ENCODE peak calls at places on chromosomes 11 and 22, in five cellular contexts. J, I, U, Q and Y are unnamed samples.

GRCh38 chr11:70604630-70605520 is 206.5 kb downstream of the CTTN start:
- DNase-seq in Q (no peak), U (no peak), I (no peak), J (no peak), Y (no peak)

GRCh38 chr22:32805586-32805881 is 4.0 kb downstream of the TIMP3 start:
- DNase-seq in U (no peak), J (no peak), I (no peak), Q (no peak), Y (no peak)

GRCh38 chr22:32327066-32327465 is 30.6 kb upstream of the RFPL3 start:
- DNase-seq in J (peak), Q (peak), I (no peak), U (no peak), Y (no peak)

GRCh38 chr11:42138454-42138853 is 679.0 kb upstream of the LRRC4C start:
- DNase-seq in I (no peak), J (no peak), U (no peak), Q (no peak), Y (no peak)

GRCh38 chr11:40288212-40288803 is 1171.1 kb downstream of the LRRC4C start:
- DNase-seq in U (no peak), Q (no peak), J (no peak), I (no peak), Y (no peak)

GRCh38 chr11:82747471-82747870 is 13.8 kb upstream of the FAM181B start:
- DNase-seq in I (no peak), J (no peak), U (no peak), Q (peak), Y (no peak)

GRCh38 chr22:30010789-30011405 is 69.4 kb upstream of the HORMAD2 start:
- DNase-seq in I (no peak), U (no peak), J (no peak), Q (no peak), Y (no peak)

GRCh38 chr11:111320728-111321568 is 22.6 kb downstream of the POU2AF3 start:
- DNase-seq in I (no peak), Q (no peak), U (no peak), J (no peak), Y (no peak)

GRCh38 chr11:60872952-60873524 is 5.7 kb downstream of the ZP1 start:
- DNase-seq in Q (no peak), U (no peak), J (no peak), I (no peak), Y (peak)

GRCh38 chr11:85823816-85824215 is 12.9 kb upstream of the SYTL2 start:
- DNase-seq in J (no peak), U (no peak), Q (no peak), I (no peak), Y (no peak)

GRCh38 chr11:118530683-118531596 is at the start of gene TMEM25:
- DNase-seq in I (peak), U (no peak), J (peak), Q (peak), Y (peak)

GRCh38 chr11:78202733-78203167 is 14.0 kb downstream of the USP35 start:
- DNase-seq in Q (no peak), U (no peak), J (no peak), I (peak), Y (no peak)

DNA sequence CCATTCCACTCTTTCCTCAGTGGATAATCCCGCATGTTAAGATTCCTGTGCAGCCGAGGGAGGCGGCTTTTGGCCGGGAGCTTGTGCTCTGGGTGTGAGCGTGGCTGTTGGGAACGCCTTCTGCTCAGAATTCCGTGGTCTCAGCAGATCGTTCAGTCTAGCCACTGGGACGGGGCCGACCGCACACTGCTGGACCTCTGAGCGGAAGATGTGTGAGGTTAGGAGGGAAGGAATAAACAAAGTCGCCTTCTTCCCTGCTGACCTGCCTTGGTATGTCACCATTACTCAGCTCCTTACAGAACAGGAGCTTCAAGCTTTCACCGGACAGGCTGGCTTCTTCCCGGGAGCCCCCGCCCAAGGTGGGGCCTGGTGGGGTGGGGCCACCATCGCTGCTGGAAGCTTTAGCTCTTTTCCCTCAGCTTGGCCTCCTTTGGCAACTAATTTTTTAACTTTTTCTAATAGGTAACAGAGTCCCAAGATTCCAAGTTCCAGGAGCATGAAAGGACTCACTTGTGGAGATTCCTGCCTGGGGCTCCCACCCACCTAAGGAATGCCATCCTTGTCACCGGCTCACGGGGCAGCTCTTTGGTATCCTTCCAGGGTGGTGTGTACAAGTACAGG is 22.5 kb upstream of the SEPTIN5 start:
- DNase-seq in U (no peak), Q (peak), J (peak), I (no peak), Y (peak)
- H3K4me3 ChIP-seq in U (no peak), Q (no peak), J (no peak), I (no peak), Y (no peak)

DNA sequence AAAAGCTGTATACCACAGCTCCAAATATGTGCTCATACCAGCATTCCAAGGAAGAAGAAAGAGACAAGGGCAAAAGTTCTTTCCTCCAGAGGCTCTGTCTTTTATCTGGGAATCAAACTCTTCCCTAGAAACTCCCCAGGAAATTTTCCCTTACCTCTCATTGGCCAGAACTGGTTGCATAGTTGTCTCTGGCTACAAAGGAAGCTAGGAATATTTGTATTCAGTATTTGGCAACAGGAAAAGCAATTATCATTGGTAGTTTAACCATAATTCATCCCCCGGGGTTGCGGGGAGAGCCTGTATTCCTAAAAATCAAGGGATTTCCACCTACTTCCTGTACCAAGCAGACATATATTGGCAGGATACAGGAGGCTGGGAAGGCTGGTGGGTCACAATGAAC is 10.5 kb upstream of the ZFTA start:
- DNase-seq in Q (no peak), J (peak), U (no peak), I (no peak), Y (no peak)
- TF ChIP-seq CTCF in Q (no peak), J (no peak), U (no peak), I (no peak), Y (no peak)

DNA sequence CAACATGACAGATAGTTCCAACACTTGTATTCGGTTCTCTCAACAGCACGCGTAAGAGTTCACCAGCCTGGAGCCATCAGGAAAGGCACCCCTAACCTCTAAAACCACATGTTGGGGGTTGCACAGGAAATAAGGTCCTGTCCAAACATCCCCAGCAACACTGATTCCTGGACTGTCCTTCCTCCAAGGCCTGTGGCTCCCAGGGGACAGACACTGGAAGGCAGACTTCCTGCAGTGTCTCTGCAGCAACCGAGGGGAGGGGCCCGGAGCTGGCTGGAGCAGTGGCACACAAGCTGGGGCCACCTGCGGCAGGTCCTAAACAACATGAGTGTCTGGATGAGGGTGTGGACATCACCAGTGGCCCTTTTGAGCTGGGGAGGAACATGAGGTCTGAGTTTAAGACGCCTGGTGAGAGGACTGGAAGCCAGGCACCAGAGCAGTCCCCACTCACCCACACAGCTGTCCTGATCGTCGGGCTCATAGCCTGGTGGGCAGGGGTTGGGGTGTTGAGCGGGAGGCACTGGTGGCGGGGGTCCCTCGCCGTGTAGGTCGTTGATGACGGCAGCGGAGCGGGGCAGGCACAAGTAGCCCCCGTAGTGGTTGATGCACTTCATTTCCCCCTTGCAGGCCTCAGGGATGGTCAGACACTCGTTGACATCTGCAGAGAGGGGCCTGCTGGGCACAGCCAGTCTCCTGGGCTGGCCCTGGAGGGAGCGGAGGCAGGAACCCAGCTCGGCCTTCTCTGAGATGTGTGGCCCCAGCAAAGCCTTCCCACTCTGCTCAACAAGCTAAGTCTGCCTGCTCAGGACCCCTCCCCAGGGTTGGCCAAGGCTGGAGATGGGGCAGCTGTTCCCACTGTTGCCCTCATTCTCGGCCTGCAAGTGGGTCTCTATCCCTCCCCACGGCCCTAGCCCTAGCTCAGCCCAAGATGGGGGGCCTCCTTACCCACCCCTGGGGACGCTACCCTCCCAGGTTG is 1.6 kb downstream of the EFEMP2 start:
- DNase-seq in J (no peak), I (peak), U (no peak), Q (no peak), Y (no peak)
- H3K4me3 ChIP-seq in J (no peak), I (no peak), U (no peak), Q (no peak), Y (peak)

GRCh38 chr11:129375731-129376657 is at the start of gene BARX2:
- DNase-seq in U (no peak), I (no peak), J (peak), Q (peak), Y (peak)
- TF ChIP-seq CTCF in U (no peak), I (no peak), J (peak), Q (peak), Y (peak)

DNA sequence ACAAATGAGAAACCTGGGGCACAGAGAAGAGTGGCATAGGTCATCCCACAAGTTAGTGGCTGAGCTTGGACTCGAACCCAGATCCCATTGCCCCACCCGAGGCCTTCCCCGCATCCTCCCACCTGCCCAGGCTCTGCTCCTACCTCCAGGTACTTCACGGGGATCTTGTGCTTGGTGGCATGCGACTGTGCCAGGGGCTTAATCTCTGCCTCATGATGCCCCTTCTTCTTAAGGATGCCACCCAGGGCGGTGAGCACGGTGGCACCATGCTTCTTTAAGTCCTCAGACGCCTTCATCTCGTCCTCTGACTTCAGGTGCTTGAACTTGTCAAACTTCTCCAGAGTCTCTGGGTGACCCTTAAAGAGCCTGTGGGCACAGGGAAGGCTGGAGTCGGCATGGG is 6.4 kb downstream of the MB start:
- DNase-seq in Q (no peak), J (no peak), I (no peak), U (no peak), Y (no peak)
- H3K4me3 ChIP-seq in Q (no peak), J (no peak), I (no peak), U (no peak), Y (no peak)

GRCh38 chr11:102810943-102811528 is 13.1 kb upstream of the MMP1 start:
- DNase-seq in I (no peak), Q (peak), U (no peak), J (peak), Y (peak)
- TF ChIP-seq CTCF in I (peak), Q (peak), U (no peak), J (peak), Y (peak)

GRCh38 chr11:62125881-62126280 is 2.1 kb downstream of the INCENP start:
- DNase-seq in I (peak), J (no peak), Q (peak), U (no peak), Y (no peak)
- H3K4me3 ChIP-seq in I (peak), J (no peak), Q (peak), U (no peak), Y (no peak)

DNA sequence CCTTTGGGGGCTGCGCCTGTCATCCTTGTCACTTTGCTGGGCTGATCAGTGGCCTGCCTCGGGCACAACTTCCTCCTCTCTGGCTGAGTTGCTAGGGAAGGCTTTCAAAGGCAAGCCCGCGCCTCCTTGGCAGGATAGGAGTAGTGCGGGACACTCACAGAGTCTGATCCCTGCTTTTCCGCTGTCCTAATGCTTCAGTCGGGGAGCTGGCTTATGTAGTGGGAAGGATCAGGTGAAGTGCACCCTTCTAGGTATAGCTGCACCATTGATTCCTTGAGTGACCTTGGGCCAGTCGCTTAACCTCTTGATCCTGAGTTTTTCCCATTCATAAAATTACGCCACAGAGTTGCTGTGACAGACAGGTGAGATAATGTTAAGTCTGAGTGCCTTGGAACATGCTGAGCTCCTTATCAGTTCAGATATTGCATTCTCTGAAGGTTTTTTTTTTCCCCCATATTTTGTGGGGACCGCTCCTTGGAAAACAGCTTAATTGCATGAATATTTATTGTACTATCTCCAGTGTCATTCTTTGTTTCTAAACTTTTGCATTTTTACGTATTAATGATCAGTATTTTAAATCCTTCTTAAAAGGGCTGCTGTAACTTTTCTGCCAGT is 943 bp downstream of the IPO7 start:
- DNase-seq in U (no peak), I (peak), Q (no peak), J (no peak), Y (no peak)
- TF ChIP-seq CTCF in U (no peak), I (no peak), Q (no peak), J (no peak), Y (no peak)

DNA sequence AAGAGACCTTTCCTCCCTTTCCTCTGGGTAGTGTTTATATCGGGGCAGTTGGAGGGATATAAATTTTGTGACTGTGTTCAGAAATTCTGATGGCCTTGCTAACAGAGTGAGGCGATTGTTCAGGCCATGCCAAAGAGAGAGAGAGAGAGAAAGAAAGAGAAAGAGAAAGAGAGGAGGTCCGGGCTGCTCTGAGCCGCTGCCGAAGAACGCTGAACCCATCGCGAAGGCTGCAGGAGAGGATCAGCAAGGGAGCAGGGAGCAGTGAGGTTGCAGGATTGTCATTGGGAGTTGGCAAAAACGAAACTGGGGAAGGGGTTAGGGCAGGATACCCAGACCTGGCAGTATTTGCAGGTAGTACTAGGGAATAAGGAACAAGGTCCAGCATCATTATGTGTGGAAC is 537.1 kb downstream of the INSC start:
- DNase-seq in I (no peak), U (no peak), J (no peak), Q (no peak), Y (no peak)
- H3K4me3 ChIP-seq in I (no peak), U (no peak), J (no peak), Q (no peak), Y (no peak)